ENCODE peak calls at places on chromosome 13, in seven cellular contexts. N is nephron progenitor cell, R is OCI-LY7, G is ascending aorta, L is omental fat pad, J is body of pancreas, U is left lung. W is an unnamed sample.

GRCh38 chr13:60134376-60134775 is 29.4 kb downstream of the DIAPH3 start:
- DNase-seq in N (no peak), R (no peak), G (no peak), L (no peak), J (no peak), U (no peak), W (no peak)

GRCh38 chr13:87052731-87053130 is 618.4 kb upstream of the SLITRK5 start:
- DNase-seq in N (no peak), R (no peak), G (no peak), L (no peak), J (no peak), U (no peak), W (no peak)

GRCh38 chr13:99878921-99879610 is 92.5 kb downstream of the ZIC5 start:
- DNase-seq in N (no peak), R (no peak), G (no peak), L (no peak), J (no peak), U (no peak), W (no peak)

GRCh38 chr13:99959538-99960230 is 11.9 kb downstream of the ZIC5 start:
- DNase-seq in N (peak), R (no peak), G (no peak), L (no peak), J (no peak), U (no peak), W (no peak)

GRCh38 chr13:69676286-69676685 is 431.3 kb upstream of the ATXN8OS start:
- DNase-seq in N (no peak), R (no peak), G (no peak), L (no peak), J (no peak), U (no peak), W (no peak)

GRCh38 chr13:57627663-57628062 is 3.9 kb upstream of the PCDH17 start:
- DNase-seq in N (no peak), R (peak), G (no peak), L (no peak), J (no peak), U (no peak), W (no peak)

GRCh38 chr13:27797228-27797624 is 4.9 kb downstream of the GSX1 start:
- DNase-seq in N (peak), R (no peak), G (no peak), L (no peak), J (no peak), U (no peak), W (no peak)

GRCh38 chr13:33281951-33282595 is 3.5 kb downstream of the STARD13 start:
- DNase-seq in N (no peak), R (no peak), G (no peak), L (no peak), J (no peak), U (no peak), W (no peak)

GRCh38 chr13:53161231-53161630 is 132.6 kb downstream of the OLFM4 start:
- DNase-seq in N (no peak), R (no peak), G (no peak), L (no peak), J (no peak), U (no peak), W (no peak)

GRCh38 chr13:49821216-49821820 is 28.8 kb upstream of the KPNA3 start:
- DNase-seq in N (no peak), R (no peak), G (no peak), L (no peak), J (no peak), U (no peak), W (no peak)

GRCh38 chr13:38685974-38686571 is 804 bp upstream of the FREM2 start:
- DNase-seq in N (peak), R (no peak), G (no peak), L (no peak), J (no peak), U (peak), W (no peak)

GRCh38 chr13:33153421-33154381 is 131.9 kb downstream of the STARD13 start:
- DNase-seq in N (peak), R (peak), G (no peak), L (no peak), J (no peak), U (peak), W (peak)

GRCh38 chr13:53054569-53054968 is 26.0 kb downstream of the OLFM4 start:
- DNase-seq in N (no peak), R (no peak), G (no peak), L (no peak), J (no peak), U (no peak), W (no peak)

GRCh38 chr13:46936525-46936924 is 39.7 kb upstream of the HTR2A start:
- DNase-seq in N (no peak), R (no peak), G (no peak), L (no peak), J (no peak), U (no peak), W (no peak)

GRCh38 chr13:33263976-33264619 is 21.5 kb downstream of the STARD13 start:
- DNase-seq in N (no peak), R (no peak), G (no peak), L (no peak), J (no peak), U (no peak), W (no peak)

GRCh38 chr13:75870397-75870801 is 234.3 kb downstream of the LMO7 start:
- DNase-seq in N (no peak), R (peak), G (no peak), L (no peak), J (no peak), U (no peak), W (no peak)

GRCh38 chr13:58687130-58687529 is 1055.6 kb downstream of the PCDH17 start:
- DNase-seq in N (no peak), R (no peak), G (no peak), L (no peak), J (no peak), U (no peak), W (no peak)

DNA sequence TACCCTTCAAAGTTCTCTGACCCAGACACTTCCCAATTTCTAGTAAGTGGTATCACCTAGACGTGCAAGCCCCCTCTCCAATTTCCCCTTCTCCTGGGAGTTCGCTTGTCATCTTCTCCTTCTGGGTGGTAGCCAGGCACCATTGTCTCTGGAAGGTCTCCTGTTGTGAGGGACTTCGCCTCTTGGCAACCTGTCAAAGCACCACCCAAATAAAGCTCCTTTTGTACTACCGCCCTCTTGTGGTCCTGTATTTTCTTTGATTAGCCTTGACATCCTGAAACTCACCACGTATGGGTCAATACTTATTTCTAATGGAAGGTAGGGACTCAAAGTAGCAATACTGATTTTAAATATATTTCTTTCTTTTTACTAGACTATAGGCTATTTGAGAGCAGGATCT is 8.2 kb downstream of the GPC5 start:
- DNase-seq in N (no peak), R (peak), G (no peak), L (no peak), J (no peak), U (no peak), W (no peak)
- TF ChIP-seq CTCF in N (peak), R (no peak), G (no peak), L (no peak), J (peak), U (no peak), W (peak)

DNA sequence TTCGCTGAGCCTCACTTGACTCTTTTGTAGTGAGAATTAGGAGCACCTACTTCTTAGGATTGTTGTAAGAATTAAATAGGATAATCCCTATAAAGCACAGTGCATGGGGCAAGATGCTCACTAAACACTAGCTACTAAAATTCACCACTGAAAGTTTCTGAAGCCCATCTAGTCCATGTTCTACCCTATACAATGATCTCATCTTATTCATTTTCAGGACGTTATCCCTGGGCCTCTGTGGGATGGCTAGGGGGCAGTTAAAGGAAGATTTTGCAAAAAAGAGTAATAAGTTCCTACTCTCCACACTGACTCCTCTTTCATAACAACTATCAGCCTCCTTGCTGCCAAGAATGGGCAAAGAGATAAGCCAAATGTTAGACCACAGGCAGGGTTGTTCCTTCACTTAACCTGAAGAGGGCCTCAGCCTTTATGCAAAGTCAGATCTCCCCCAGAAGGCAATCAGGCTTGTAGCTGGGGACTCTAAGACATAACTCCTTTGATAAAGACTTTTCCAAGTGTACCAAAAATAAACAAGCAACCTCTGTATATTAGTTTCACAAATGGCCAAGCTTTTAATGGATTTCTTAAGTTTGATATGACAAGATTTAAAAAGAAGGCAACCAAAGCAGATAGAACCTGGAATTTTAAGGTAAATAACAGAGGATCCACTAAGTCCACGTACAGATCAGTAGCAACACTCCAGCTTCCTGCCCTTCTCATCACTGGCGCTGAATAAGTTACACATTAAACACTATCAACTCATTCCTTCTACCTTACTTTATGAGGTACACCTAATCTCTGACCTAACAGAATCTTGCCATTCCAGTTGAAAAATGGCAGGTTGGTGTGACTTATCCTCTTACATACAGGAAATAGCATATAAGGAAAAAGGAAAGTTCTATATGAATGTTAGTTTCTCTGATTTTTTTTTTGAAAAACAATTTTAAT is 44.4 kb downstream of the ELF1 start:
- DNase-seq in N (peak), R (peak), G (no peak), L (no peak), J (peak), U (no peak), W (no peak)
- TF ChIP-seq CTCF in N (peak), R (peak), G (no peak), L (no peak), J (peak), U (no peak), W (peak)

DNA sequence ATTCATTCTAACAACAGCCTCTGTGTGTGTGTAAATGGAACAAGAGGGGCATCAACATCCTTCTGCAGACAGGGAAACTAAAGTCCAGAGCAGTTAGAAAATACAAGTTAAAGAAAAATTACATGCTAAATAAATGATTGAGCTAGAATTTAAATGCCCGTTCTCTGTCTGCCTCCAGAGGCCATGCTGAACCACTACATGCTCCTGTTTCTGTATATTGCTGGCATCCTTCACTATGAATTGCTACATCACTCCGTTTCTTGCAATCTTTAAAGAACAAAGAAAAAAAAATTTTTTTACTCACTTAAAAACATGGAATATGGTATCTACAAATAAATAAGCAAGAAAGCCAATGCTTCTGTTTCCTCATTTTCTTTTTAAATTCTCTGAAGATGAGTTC is 47.9 kb downstream of the DCT start:
- DNase-seq in N (no peak), R (no peak), G (no peak), L (no peak), J (no peak), U (no peak), W (no peak)
- TF ChIP-seq CTCF in N (no peak), R (no peak), G (no peak), L (no peak), J (no peak), U (no peak), W (peak)

GRCh38 chr13:24540236-24541126 is 27.9 kb upstream of the PARP4 start:
- DNase-seq in N (peak), R (no peak), G (no peak), L (no peak), J (no peak), U (peak), W (no peak)

GRCh38 chr13:24539500-24540165 is 27.1 kb upstream of the PARP4 start:
- DNase-seq in N (peak), R (no peak), G (no peak), L (no peak), J (no peak), U (peak), W (no peak)

GRCh38 chr13:24541127-24541475 is 28.5 kb upstream of the PARP4 start:
- DNase-seq in N (no peak), R (no peak), G (no peak), L (no peak), J (no peak), U (no peak), W (no peak)
- TF ChIP-seq CTCF in N (no peak), R (no peak), G (no peak), L (no peak), J (no peak), U (no peak), W (peak)

GRCh38 chr13:51935326-51936171 is 73.8 kb downstream of the CCDC70 start:
- DNase-seq in N (peak), R (no peak), G (no peak), L (no peak), J (peak), U (no peak), W (no peak)

GRCh38 chr13:51933466-51934058 is 71.8 kb downstream of the CCDC70 start:
- DNase-seq in N (no peak), R (no peak), G (no peak), L (no peak), J (no peak), U (no peak), W (no peak)

GRCh38 chr13:51931606-51932005 is 69.8 kb downstream of the CCDC70 start:
- DNase-seq in N (no peak), R (no peak), G (no peak), L (no peak), J (no peak), U (no peak), W (no peak)

GRCh38 chr13:51932231-51932630 is 70.5 kb downstream of the CCDC70 start:
- DNase-seq in N (no peak), R (no peak), G (no peak), L (no peak), J (no peak), U (no peak), W (no peak)

DNA sequence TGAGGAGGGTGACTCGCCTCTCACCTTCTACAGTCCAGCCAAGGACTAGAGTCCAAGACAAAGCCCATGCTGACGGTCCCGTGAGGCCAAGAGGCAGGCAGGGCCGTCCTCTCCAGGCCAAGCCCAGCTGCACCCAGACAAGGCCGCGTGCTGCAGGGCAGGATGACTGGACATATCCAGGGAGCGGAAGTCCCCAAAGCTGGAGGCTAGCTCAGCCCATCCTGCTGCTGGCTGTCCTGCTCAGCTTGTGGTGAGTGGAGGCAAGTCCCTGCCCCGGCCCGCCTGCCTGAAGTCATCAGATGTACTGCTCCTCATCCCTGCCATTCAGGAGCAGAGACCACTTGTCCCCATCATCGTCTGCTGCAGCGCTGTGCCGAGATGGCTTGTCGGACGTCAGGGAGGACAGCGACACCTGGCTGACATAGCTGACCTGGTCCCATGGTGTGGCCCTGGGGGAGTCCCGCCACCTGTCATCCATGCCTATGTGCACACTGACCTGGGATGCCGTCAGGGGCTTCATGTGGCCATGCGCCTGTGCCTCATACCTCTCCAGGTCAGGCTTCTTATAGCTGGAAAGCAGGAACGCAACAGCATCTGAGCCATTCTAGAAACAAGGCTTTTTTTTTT is 72.8 kb downstream of the CCDC70 start:
- DNase-seq in N (no peak), R (no peak), G (no peak), L (no peak), J (no peak), U (no peak), W (no peak)
- TF ChIP-seq CTCF in N (no peak), R (no peak), G (no peak), L (no peak), J (no peak), U (no peak), W (no peak)

GRCh38 chr13:37138169-37138568 is 32.7 kb upstream of the CSNK1A1L start:
- DNase-seq in N (peak), R (no peak), G (no peak), L (no peak), J (no peak), U (no peak), W (no peak)
- TF ChIP-seq CTCF in N (no peak), R (no peak), G (no peak), L (no peak), J (no peak), U (no peak), W (peak)

DNA sequence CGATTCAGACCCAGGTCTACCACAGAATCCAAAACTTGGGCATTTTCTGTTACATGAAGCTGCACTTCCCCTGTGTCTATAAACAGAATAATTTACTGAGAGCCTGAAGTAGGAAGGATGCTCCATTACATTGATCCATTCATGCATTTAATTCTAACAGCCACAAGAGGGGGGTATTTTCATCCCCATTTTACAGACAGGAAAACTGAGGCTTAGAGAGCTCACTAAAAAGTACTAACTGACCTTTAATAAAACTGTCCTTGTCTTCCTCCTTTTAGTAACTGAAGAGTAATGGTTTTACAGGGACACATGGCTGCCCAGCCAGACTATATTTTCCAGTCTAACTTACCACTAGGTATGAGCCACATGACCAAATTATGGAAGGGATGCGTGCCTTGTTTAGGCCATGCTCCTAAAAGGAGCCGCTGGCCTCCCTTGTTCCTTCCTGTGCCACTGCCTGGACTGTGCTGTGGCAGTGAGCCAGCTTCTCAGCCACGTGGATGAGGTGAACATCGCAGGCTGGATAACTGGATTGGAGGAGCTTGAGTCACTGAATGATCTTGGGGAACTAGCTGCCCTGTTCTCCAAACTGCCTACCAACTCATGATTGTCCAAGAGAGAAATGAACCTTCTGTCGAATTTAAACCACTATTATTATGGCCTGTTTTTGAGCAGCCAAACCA is 108.3 kb downstream of the DOCK9 start:
- DNase-seq in N (no peak), R (peak), G (no peak), L (no peak), J (peak), U (no peak), W (no peak)
- TF ChIP-seq CTCF in N (no peak), R (peak), G (no peak), L (no peak), J (no peak), U (no peak), W (peak)

DNA sequence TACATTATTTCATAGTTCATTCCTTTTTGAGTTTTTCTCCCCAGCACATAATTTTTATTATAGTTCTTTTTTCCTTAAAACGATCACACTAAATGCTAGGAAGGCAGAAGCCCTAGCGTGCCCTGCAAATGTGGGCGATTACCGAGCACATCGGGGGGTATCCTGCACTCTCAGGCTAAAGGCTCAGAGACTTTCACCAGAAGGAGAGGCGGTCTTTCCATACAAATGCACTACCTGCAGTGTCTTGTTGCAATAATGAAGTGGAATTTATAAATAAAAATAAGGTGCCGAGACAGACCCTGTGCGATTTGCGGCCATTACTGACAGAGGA is 29.3 kb upstream of the SPACA7 start:
- DNase-seq in N (no peak), R (no peak), G (no peak), L (no peak), J (no peak), U (no peak), W (no peak)
- TF ChIP-seq CTCF in N (no peak), R (no peak), G (no peak), L (no peak), J (no peak), U (no peak), W (no peak)

DNA sequence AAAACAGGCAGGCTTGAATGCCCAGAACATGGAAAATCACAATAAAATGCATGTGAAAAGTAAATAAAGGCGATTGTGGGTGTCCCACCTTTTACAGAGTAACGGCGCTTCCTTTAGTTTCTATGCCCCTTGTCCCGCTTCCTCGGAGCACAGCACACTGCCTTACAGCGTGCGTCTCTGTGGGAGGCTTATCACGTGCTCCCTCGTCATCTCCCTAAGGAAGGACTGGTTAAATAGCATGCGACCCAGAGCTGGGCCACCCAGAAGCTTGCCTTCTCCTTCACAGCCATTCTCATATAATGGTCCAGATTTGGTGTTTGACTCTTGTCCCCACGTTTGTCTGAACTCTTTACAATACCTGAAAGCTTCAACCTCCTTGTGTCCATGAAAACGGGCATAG is 56.6 kb downstream of the LIG4 start:
- DNase-seq in N (no peak), R (no peak), G (no peak), L (no peak), J (no peak), U (no peak), W (no peak)
- TF ChIP-seq CTCF in N (no peak), R (no peak), G (no peak), L (no peak), J (no peak), U (no peak), W (no peak)